ENCODE peak calls at places on chromosomes 1 and 21, in eight cellular contexts. P, Q, H, O, F, S, J and M are unnamed samples.

GRCh38 chr21:41678944-41679343 is 87.9 kb downstream of the RIPK4 start:
- DNase-seq in S (peak), H (peak), Q (peak), O (peak), P (peak), J (peak), F (peak), M (peak)

GRCh38 chr1:67135354-67135753 is 584 bp upstream of the C1orf141 start:
- DNase-seq in O (no peak), H (no peak), F (peak), S (no peak), Q (peak), J (no peak), P (no peak), M (peak)

GRCh38 chr1:19327736-19328135 is 15.6 kb downstream of the SLC66A1 start:
- DNase-seq in S (no peak), F (no peak), H (no peak), O (no peak), Q (no peak), P (no peak), J (no peak), M (no peak)

GRCh38 chr1:150259217-150259616 is 1.6 kb downstream of the CA14 start:
- DNase-seq in O (no peak), S (no peak), P (no peak), H (no peak), J (no peak), F (no peak), Q (no peak), M (no peak)

GRCh38 chr21:28445081-28445830 is 547.4 kb downstream of the LTN1 start:
- DNase-seq in Q (peak), S (no peak), J (no peak), O (no peak), H (no peak), P (no peak), F (peak), M (no peak)

GRCh38 chr1:221644663-221645258 is 97.1 kb downstream of the DUSP10 start:
- DNase-seq in P (no peak), H (no peak), F (no peak), J (no peak), Q (no peak), S (no peak), O (peak), M (no peak)

GRCh38 chr1:46437723-46438122 is 43.6 kb downstream of the FAAH start:
- DNase-seq in O (no peak), Q (peak), J (no peak), S (no peak), F (no peak), H (no peak), P (no peak), M (peak)

GRCh38 chr1:55707196-55707595 is 492.0 kb upstream of the USP24 start:
- DNase-seq in Q (no peak), F (no peak), H (no peak), O (no peak), P (no peak), J (no peak), S (no peak), M (no peak)

GRCh38 chr1:185681034-185681633 is 53.1 kb upstream of the HMCN1 start:
- DNase-seq in P (peak), O (peak), F (peak), J (no peak), S (no peak), H (peak), Q (peak), M (peak)

GRCh38 chr1:147669475-147670318 is 627 bp downstream of the ACP6 start:
- DNase-seq in S (peak), P (peak), H (peak), F (peak), J (no peak), Q (peak), O (peak), M (peak)

GRCh38 chr1:79501153-79501552 is 494.6 kb upstream of the ADGRL4 start:
- DNase-seq in P (no peak), F (peak), O (no peak), S (no peak), H (no peak), Q (peak), J (no peak), M (no peak)

GRCh38 chr1:156898971-156899657 is 5.6 kb downstream of the PEAR1 start:
- DNase-seq in F (no peak), O (no peak), Q (no peak), J (no peak), P (no peak), S (no peak), H (no peak), M (no peak)
- H3K4me3 ChIP-seq in F (no peak), O (no peak), Q (no peak), J (no peak), P (no peak), S (no peak), H (no peak), M (no peak)

GRCh38 chr1:44677201-44677520 is 2.6 kb downstream of the ARMH1 start:
- DNase-seq in S (no peak), J (no peak), O (peak), P (no peak), F (peak), H (no peak), Q (peak), M (peak)

GRCh38 chr1:44673675-44674112 is 587 bp downstream of the TMEM53 start:
- DNase-seq in H (no peak), O (no peak), P (no peak), F (no peak), J (no peak), S (no peak), Q (no peak), M (no peak)

GRCh38 chr1:44674113-44675000 is at the start of the genes ARMH1 and TMEM53:
- DNase-seq in O (peak), H (peak), J (peak), S (peak), Q (peak), P (peak), F (peak), M (peak)

GRCh38 chr1:44676484-44677200 is 2.1 kb downstream of the ARMH1 start:
- DNase-seq in J (no peak), F (peak), Q (peak), S (no peak), P (no peak), H (no peak), O (peak), M (peak)

DNA sequence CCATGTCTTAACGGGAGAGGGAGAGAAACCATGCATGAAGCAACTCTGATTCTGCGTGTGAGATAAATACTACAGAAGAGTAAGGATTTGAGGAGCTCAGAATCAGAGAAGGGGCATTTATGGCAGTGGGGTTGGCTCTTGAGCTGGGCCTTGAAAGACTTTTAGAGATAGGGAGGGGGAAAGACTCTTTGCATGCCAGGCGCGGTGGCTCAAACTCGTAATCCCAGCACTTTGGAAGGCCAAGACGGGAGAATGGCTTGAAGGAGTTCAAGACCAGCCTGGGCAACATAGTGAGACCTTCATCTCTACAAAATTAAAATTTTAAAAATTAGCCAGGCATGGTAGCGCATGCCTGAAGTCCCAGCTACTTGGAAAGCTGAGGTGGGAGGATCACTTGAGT is 672 bp downstream of the ARMH1 start:
- DNase-seq in S (no peak), P (no peak), Q (no peak), O (no peak), F (no peak), J (peak), H (no peak), M (no peak)
- H3K4me3 ChIP-seq in S (no peak), P (no peak), Q (peak), O (peak), F (peak), J (peak), H (no peak), M (no peak)

GRCh38 chr1:177011508-177011907 is 153.0 kb downstream of the ASTN1 start:
- DNase-seq in Q (no peak), O (no peak), P (no peak), J (no peak), S (no peak), H (no peak), F (no peak), M (no peak)
- H3K4me3 ChIP-seq in Q (no peak), O (no peak), P (no peak), J (no peak), S (no peak), H (no peak), F (no peak), M (no peak)

GRCh38 chr1:10716424-10716823 is 80.0 kb downstream of the CASZ1 start:
- DNase-seq in S (no peak), F (no peak), J (no peak), H (no peak), P (no peak), Q (no peak), O (no peak), M (no peak)

GRCh38 chr1:10718083-10718415 is 78.4 kb downstream of the CASZ1 start:
- DNase-seq in H (no peak), P (no peak), Q (no peak), O (no peak), J (no peak), F (no peak), S (no peak), M (no peak)

GRCh38 chr1:10714337-10715114 is 81.9 kb downstream of the CASZ1 start:
- DNase-seq in J (no peak), O (no peak), S (peak), F (no peak), P (no peak), Q (peak), H (peak), M (no peak)

GRCh38 chr1:10716840-10717239 is 79.6 kb downstream of the CASZ1 start:
- DNase-seq in P (no peak), Q (no peak), J (no peak), H (no peak), S (no peak), F (no peak), O (no peak), M (no peak)

DNA sequence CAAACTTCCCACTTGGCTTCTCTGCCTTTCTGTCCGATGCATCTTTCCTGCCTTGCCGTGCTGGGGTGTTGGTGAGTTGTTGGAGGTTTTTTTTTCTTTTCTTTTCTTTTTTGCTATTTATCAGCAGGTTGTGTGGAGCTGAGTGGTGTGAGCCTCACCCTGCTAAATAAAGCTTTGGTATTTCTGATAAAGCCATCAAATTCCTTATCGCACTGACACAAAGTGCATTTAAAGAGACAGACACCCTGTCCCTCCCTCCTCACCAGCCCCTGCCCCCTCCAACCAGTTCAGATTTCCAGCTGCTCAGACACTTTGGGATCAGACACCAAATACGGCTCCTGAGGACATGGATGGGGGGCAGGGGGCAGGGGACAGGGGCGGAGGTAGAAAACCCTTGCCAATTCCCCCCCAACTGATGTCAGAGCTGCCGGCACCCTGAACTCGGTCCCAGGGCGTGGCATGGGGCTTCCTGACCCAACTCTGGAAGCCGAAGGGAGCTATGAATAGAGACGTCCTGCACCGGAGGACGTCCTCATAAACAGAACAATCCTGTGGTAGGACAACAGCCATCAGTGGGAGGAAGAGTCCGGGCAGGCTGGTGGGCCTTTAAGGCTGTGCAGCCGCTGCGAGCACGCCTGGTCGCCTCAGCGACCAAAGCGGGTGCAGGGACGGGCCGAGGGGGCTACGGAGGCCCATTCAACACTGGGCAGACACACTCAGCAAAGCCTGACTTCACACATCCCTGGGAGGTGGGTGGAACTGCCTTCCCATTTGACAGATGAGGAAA is 79.0 kb downstream of the CASZ1 start:
- DNase-seq in P (no peak), Q (no peak), F (no peak), H (no peak), O (no peak), J (no peak), S (no peak), M (no peak)
- H3K4me3 ChIP-seq in P (no peak), Q (peak), F (no peak), H (no peak), O (no peak), J (no peak), S (no peak), M (no peak)

GRCh38 chr1:207826557-207827487 is 75.0 kb downstream of the CD46 start:
- DNase-seq in F (peak), S (no peak), P (no peak), J (peak), Q (no peak), H (peak), O (no peak), M (peak)
- H3K4me3 ChIP-seq in F (no peak), S (no peak), P (no peak), J (peak), Q (no peak), H (peak), O (peak), M (peak)

DNA sequence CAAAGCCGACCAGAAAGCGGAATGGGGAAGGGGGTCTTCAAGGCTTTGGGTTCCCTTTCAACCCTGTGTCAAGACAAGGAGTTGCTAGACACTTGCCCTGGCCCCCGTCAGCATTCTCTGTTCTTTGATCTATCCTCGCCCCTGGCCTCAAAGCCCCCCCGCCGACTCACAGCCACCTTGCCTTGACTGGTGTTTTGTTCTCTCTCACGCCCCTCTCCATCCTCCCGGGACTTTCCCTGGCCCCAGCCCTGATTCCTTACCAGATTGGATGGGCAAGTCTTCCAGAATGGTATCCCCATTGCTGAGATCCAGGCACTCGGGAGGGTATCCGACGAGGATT is 610 bp downstream of the YOD1 start:
- DNase-seq in Q (no peak), H (no peak), O (no peak), P (no peak), S (no peak), J (no peak), F (no peak), M (no peak)
- H3K4me3 ChIP-seq in Q (peak), H (peak), O (peak), P (peak), S (peak), J (peak), F (peak), M (peak)

DNA sequence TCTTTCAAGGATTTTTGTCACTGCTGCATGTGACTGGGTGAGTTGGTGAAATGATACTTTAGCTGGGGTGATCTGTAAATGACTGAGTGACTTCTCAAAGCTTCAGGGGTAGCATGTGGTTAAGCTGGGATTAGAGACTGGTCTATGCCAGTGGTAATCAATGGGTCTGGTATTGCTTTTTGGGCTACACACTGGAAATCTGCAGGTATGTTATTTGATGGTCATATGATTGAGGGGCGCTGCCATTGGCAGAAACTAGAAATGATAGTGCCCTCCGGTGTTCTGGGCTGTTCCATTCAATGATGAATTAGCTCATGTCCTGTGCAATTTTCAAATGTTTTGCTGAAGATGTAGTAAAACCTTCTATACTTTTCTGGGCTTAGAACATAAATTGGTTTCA is 39.7 kb upstream of the DNAJC6 start:
- DNase-seq in O (no peak), F (no peak), J (no peak), H (no peak), S (no peak), P (no peak), Q (no peak), M (no peak)
- H3K4me3 ChIP-seq in O (no peak), F (no peak), J (no peak), H (no peak), S (no peak), P (no peak), Q (no peak), M (no peak)

GRCh38 chr1:236685917-236686814 is at the start of gene ACTN2:
- DNase-seq in S (peak), O (no peak), F (no peak), J (no peak), Q (peak), P (no peak), H (no peak), M (peak)

GRCh38 chr1:236688705-236689104 is 2.4 kb downstream of the ACTN2 start:
- DNase-seq in P (no peak), Q (no peak), H (no peak), F (no peak), J (no peak), S (no peak), O (no peak), M (no peak)

GRCh38 chr1:236687273-236687672 is 974 bp downstream of the ACTN2 start:
- DNase-seq in Q (no peak), O (no peak), S (no peak), H (no peak), J (no peak), F (no peak), P (no peak), M (no peak)

GRCh38 chr1:236686815-236687160 is 489 bp downstream of the ACTN2 start:
- DNase-seq in S (no peak), J (no peak), O (no peak), F (no peak), H (no peak), Q (no peak), P (no peak), M (no peak)

DNA sequence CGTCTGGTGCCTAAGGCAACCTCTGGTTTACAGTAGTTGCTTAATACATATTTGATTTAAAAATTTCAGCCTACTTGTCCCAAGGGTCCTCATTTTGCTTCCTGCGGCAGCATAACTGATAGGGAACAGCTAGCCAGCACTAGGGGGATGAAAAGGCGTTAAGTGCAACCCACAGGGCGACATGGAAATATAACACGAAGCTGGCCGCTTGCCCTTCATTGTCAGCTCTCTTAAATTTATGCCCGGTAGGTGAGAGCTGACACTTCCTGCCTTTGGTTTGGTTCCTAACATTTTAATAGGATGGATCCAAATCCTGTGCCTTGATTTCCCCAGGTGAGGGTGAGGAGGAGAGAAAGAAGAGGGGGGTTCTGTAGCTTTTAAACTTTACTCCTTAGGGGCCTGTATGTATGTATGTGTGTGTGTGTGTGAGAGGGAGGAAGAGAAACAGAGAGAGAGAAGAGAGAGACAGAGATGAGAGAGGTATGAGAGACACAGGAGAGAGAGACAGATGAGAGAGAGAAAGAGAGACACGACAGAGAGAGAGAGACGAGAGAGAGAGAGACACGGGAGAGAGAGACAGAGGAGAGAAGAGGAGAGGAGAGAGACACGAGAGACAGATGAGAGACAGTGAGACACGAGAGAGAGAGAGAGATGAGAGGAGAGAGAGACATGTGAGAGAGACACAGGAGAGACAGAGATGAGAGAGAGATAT is 938 bp upstream of the ACTN2 start:
- DNase-seq in J (no peak), Q (no peak), S (no peak), F (no peak), P (no peak), O (no peak), H (no peak), M (peak)
- H3K4me3 ChIP-seq in J (no peak), Q (no peak), S (no peak), F (no peak), P (no peak), O (no peak), H (no peak), M (no peak)